ENCODE peak calls at places on chromosomes 7 and 10, in six cellular contexts. One of them, this sample, is unnamed.
A peak's percentile ranks its signal among the peaks of the same experiment; 100 is the strongest.

GRCh38 chr7:116273918-116274301 is 63.6 kb downstream of the TES start:
- DNase-seq in GM23338: no peak
- DNase-seq in hepatocyte: no peak
- DNase-seq in IMR-90: no peak
- DNase-seq in PC-3: no peak
- DNase-seq in fibroblast of lung: no peak
- DNase-seq in this sample: no peak

GRCh38 chr10:100508691-100509150 is 10.9 kb downstream of the SEC31B start:
- DNase-seq in GM23338: peak; percentile 91
- DNase-seq in hepatocyte: peak; percentile 70
- DNase-seq in IMR-90: peak; percentile 66
- DNase-seq in fibroblast of lung: peak; percentile 52
- DNase-seq in PC-3: peak; percentile 67
- DNase-seq in this sample: peak; percentile 70

GRCh38 chr7:106870528-106870927 is 5.4 kb downstream of the PIK3CG start:
- DNase-seq in IMR-90: no peak
- DNase-seq in PC-3: no peak
- DNase-seq in GM23338: no peak
- DNase-seq in fibroblast of lung: no peak
- DNase-seq in hepatocyte: no peak
- DNase-seq in this sample: no peak

GRCh38 chr7:149884541-149884940 is 10.8 kb downstream of the ATP6V0E2 start:
- DNase-seq in fibroblast of lung: no peak
- DNase-seq in PC-3: no peak
- DNase-seq in GM23338: no peak
- DNase-seq in IMR-90: no peak
- DNase-seq in hepatocyte: no peak
- DNase-seq in this sample: no peak

GRCh38 chr7:108236681-108237415 is 106.7 kb upstream of the LAMB4 start:
- DNase-seq in fibroblast of lung: peak; percentile 32
- DNase-seq in GM23338: peak; percentile 59
- DNase-seq in PC-3: no peak
- DNase-seq in hepatocyte: peak; percentile 18
- DNase-seq in IMR-90: no peak
- DNase-seq in this sample: no peak

GRCh38 chr10:59805043-59805442 is 51.8 kb upstream of the MRLN start:
- DNase-seq in hepatocyte: peak; percentile 43
- DNase-seq in IMR-90: peak; percentile 5
- DNase-seq in PC-3: peak; percentile 71
- DNase-seq in GM23338: peak; percentile 74
- DNase-seq in fibroblast of lung: no peak
- DNase-seq in this sample: peak; percentile 23

GRCh38 chr7:133053321-133053891 is 28.5 kb downstream of the CHCHD3 start:
- DNase-seq in fibroblast of lung: peak; percentile 99
- DNase-seq in PC-3: peak; percentile 60
- DNase-seq in hepatocyte: no peak
- DNase-seq in IMR-90: peak; percentile 97
- DNase-seq in GM23338: no peak
- DNase-seq in this sample: no peak

GRCh38 chr10:30639946-30640786 is 10.6 kb upstream of the LYZL2 start:
- DNase-seq in GM23338: peak; percentile 76
- DNase-seq in fibroblast of lung: peak; percentile 58
- DNase-seq in PC-3: peak; percentile 63
- DNase-seq in hepatocyte: peak; percentile 69
- DNase-seq in IMR-90: peak; percentile 77
- DNase-seq in this sample: peak; percentile 48

GRCh38 chr7:152899482-152900166 is 140.1 kb downstream of the ACTR3B start:
- DNase-seq in IMR-90: no peak
- DNase-seq in GM23338: no peak
- DNase-seq in PC-3: peak; percentile 64
- DNase-seq in hepatocyte: no peak
- DNase-seq in fibroblast of lung: peak; percentile 2
- DNase-seq in this sample: no peak

DNA sequence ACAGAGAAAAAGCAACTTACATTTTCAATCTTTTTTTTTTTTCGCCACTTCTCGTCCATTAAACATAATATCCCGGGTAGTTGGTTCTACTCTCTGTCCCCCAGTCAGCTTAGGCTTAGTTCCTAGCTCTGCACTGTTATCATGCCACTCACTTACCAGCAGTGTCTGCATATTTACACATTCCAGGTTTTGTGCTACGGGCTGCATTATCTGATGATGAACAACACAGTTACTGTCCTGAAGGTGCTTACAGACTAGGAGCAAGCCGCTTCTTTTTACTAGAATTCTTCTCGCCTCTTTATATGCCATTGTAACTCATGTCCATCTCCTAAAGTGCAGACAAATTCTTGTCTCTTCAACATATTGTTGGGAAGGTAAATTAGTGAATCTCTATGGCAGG is 121.8 kb upstream of the NPVF start:
- DNase-seq in GM23338: no peak
- DNase-seq in IMR-90: no peak
- DNase-seq in PC-3: no peak
- DNase-seq in hepatocyte: no peak
- DNase-seq in fibroblast of lung: no peak
- DNase-seq in this sample: no peak
- H4K20me1 ChIP-seq in GM23338: no peaks in the 10 kb centered on the region
- H4K20me1 ChIP-seq in IMR-90: no peaks in the 10 kb centered on the region
- H4K20me1 ChIP-seq in PC-3: no peaks in the 10 kb centered on the region
- H4K20me1 ChIP-seq in hepatocyte: no peaks in the 10 kb centered on the region
- H4K20me1 ChIP-seq in fibroblast of lung: no peaks in the 10 kb centered on the region
- H4K20me1 ChIP-seq in this sample: no peaks in the 10 kb centered on the region

DNA sequence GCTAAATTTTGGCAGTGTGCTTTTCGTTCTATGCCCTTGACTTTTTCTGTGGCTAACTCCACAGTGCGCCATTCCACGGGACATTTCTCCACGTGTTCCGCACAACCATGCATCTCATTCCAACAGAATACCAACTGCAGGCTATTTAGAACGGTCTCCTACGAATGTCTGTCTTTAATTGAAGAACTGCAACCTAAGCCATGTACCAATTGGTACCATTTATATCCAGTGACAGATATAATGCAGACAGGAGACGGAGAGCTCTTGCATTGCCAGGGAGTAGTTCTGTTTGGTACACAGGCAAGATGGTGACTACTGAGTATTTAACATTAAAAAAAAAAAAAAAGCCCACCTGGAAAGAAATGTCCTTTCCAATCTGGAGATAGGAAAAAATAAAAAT is 9.1 kb downstream of the SFMBT2 start:
- DNase-seq in PC-3: no peak
- DNase-seq in GM23338: no peak
- DNase-seq in IMR-90: no peak
- DNase-seq in fibroblast of lung: no peak
- DNase-seq in hepatocyte: no peak
- DNase-seq in this sample: no peak
- H4K20me1 ChIP-seq in PC-3: no peaks in the 10 kb centered on the region
- H4K20me1 ChIP-seq in GM23338: peaks cover 10% of the 10 kb centered on the region
- H4K20me1 ChIP-seq in IMR-90: no peaks in the 10 kb centered on the region
- H4K20me1 ChIP-seq in fibroblast of lung: no peaks in the 10 kb centered on the region
- H4K20me1 ChIP-seq in hepatocyte: no peaks in the 10 kb centered on the region
- H4K20me1 ChIP-seq in this sample: no peaks in the 10 kb centered on the region

GRCh38 chr7:157380416-157380815 is 43.6 kb downstream of the DNAJB6 start:
- DNase-seq in IMR-90: no peak
- DNase-seq in fibroblast of lung: no peak
- DNase-seq in PC-3: no peak
- DNase-seq in hepatocyte: no peak
- DNase-seq in GM23338: no peak
- DNase-seq in this sample: no peak
- H4K20me1 ChIP-seq in IMR-90: peaks cover 85% of the 10 kb centered on the region
- H4K20me1 ChIP-seq in fibroblast of lung: no peaks in the 10 kb centered on the region
- H4K20me1 ChIP-seq in PC-3: peaks cover 57% of the 10 kb centered on the region
- H4K20me1 ChIP-seq in hepatocyte: peaks cover 57% of the 10 kb centered on the region
- H4K20me1 ChIP-seq in GM23338: peaks cover 76% of the 10 kb centered on the region
- H4K20me1 ChIP-seq in this sample: peaks cover 79% of the 10 kb centered on the region

GRCh38 chr10:78029294-78030226 is at the start of gene POLR3A:
- DNase-seq in IMR-90: peak; percentile 99
- DNase-seq in fibroblast of lung: peak; percentile 99
- DNase-seq in GM23338: peak; percentile 98
- DNase-seq in hepatocyte: peak; percentile 96
- DNase-seq in PC-3: peak; percentile 100
- DNase-seq in this sample: peak; percentile 87
- H4K20me1 ChIP-seq in IMR-90: peaks cover under 1% of the 10 kb centered on the region
- H4K20me1 ChIP-seq in fibroblast of lung: no peaks in the 10 kb centered on the region
- H4K20me1 ChIP-seq in GM23338: peaks cover 24% of the 10 kb centered on the region
- H4K20me1 ChIP-seq in hepatocyte: no peaks in the 10 kb centered on the region
- H4K20me1 ChIP-seq in PC-3: peaks cover 17% of the 10 kb centered on the region
- H4K20me1 ChIP-seq in this sample: peaks cover 2% of the 10 kb centered on the region

GRCh38 chr7:1247527-1248041 is 14.9 kb downstream of the UNCX start:
- DNase-seq in PC-3: no peak
- DNase-seq in fibroblast of lung: no peak
- DNase-seq in IMR-90: no peak
- DNase-seq in GM23338: no peak
- DNase-seq in hepatocyte: no peak
- DNase-seq in this sample: peak; percentile 76

GRCh38 chr7:1248077-1248458 is 15.4 kb downstream of the UNCX start:
- DNase-seq in PC-3: no peak
- DNase-seq in fibroblast of lung: no peak
- DNase-seq in IMR-90: no peak
- DNase-seq in GM23338: no peak
- DNase-seq in hepatocyte: no peak
- DNase-seq in this sample: no peak

GRCh38 chr7:1246871-1247526 is 14.3 kb downstream of the UNCX start:
- DNase-seq in hepatocyte: no peak
- DNase-seq in fibroblast of lung: no peak
- DNase-seq in IMR-90: no peak
- DNase-seq in PC-3: no peak
- DNase-seq in GM23338: no peak
- DNase-seq in this sample: no peak

GRCh38 chr7:1249731-1250130 is 17.1 kb downstream of the UNCX start:
- DNase-seq in fibroblast of lung: no peak
- DNase-seq in hepatocyte: no peak
- DNase-seq in GM23338: peak; percentile 32
- DNase-seq in PC-3: no peak
- DNase-seq in IMR-90: no peak
- DNase-seq in this sample: no peak

GRCh38 chr7:1248459-1249131 is 15.9 kb downstream of the UNCX start:
- DNase-seq in PC-3: no peak
- DNase-seq in hepatocyte: no peak
- DNase-seq in GM23338: peak; percentile 73
- DNase-seq in IMR-90: no peak
- DNase-seq in fibroblast of lung: no peak
- DNase-seq in this sample: no peak
- H4K20me1 ChIP-seq in PC-3: no peaks in the 10 kb centered on the region
- H4K20me1 ChIP-seq in hepatocyte: no peaks in the 10 kb centered on the region
- H4K20me1 ChIP-seq in GM23338: peaks cover 12% of the 10 kb centered on the region
- H4K20me1 ChIP-seq in IMR-90: peaks cover 5% of the 10 kb centered on the region
- H4K20me1 ChIP-seq in fibroblast of lung: no peaks in the 10 kb centered on the region
- H4K20me1 ChIP-seq in this sample: peaks cover 58% of the 10 kb centered on the region

GRCh38 chr7:112864380-112864779 is 74.2 kb upstream of the TMEM168 start:
- DNase-seq in PC-3: no peak
- DNase-seq in fibroblast of lung: no peak
- DNase-seq in IMR-90: no peak
- DNase-seq in hepatocyte: no peak
- DNase-seq in GM23338: no peak
- DNase-seq in this sample: no peak

GRCh38 chr7:112868609-112869008 is 78.4 kb upstream of the TMEM168 start:
- DNase-seq in hepatocyte: no peak
- DNase-seq in fibroblast of lung: no peak
- DNase-seq in PC-3: no peak
- DNase-seq in GM23338: no peak
- DNase-seq in IMR-90: no peak
- DNase-seq in this sample: no peak

GRCh38 chr7:112866424-112866823 is 76.2 kb upstream of the TMEM168 start:
- DNase-seq in GM23338: no peak
- DNase-seq in fibroblast of lung: no peak
- DNase-seq in hepatocyte: no peak
- DNase-seq in IMR-90: no peak
- DNase-seq in PC-3: no peak
- DNase-seq in this sample: no peak

GRCh38 chr7:112873831-112874553 is 83.8 kb upstream of the TMEM168 start:
- DNase-seq in GM23338: no peak
- DNase-seq in fibroblast of lung: peak; percentile 80
- DNase-seq in PC-3: no peak
- DNase-seq in IMR-90: no peak
- DNase-seq in hepatocyte: no peak
- DNase-seq in this sample: no peak

GRCh38 chr7:112869111-112869774 is 79.0 kb upstream of the TMEM168 start:
- DNase-seq in hepatocyte: peak; percentile 14
- DNase-seq in GM23338: peak; percentile 83
- DNase-seq in fibroblast of lung: peak; percentile 9
- DNase-seq in IMR-90: peak; percentile 28
- DNase-seq in PC-3: peak; percentile 74
- DNase-seq in this sample: peak; percentile 55
- H4K20me1 ChIP-seq in hepatocyte: no peaks in the 10 kb centered on the region
- H4K20me1 ChIP-seq in GM23338: no peaks in the 10 kb centered on the region
- H4K20me1 ChIP-seq in fibroblast of lung: no peaks in the 10 kb centered on the region
- H4K20me1 ChIP-seq in IMR-90: peaks cover 15% of the 10 kb centered on the region
- H4K20me1 ChIP-seq in PC-3: peaks cover 8% of the 10 kb centered on the region
- H4K20me1 ChIP-seq in this sample: peaks cover 21% of the 10 kb centered on the region

GRCh38 chr10:79170226-79170752 is 101.5 kb downstream of the ZMIZ1 start:
- DNase-seq in PC-3: no peak
- DNase-seq in fibroblast of lung: no peak
- DNase-seq in GM23338: no peak
- DNase-seq in IMR-90: no peak
- DNase-seq in hepatocyte: no peak
- DNase-seq in this sample: no peak
- H4K20me1 ChIP-seq in PC-3: no peaks in the 10 kb centered on the region
- H4K20me1 ChIP-seq in fibroblast of lung: no peaks in the 10 kb centered on the region
- H4K20me1 ChIP-seq in GM23338: peaks cover 3% of the 10 kb centered on the region
- H4K20me1 ChIP-seq in IMR-90: peaks cover 18% of the 10 kb centered on the region
- H4K20me1 ChIP-seq in hepatocyte: peaks cover 34% of the 10 kb centered on the region
- H4K20me1 ChIP-seq in this sample: no peaks in the 10 kb centered on the region

GRCh38 chr10:86755740-86756510 is 494 bp upstream of the BMPR1A start:
- DNase-seq in GM23338: peak; percentile 96
- DNase-seq in IMR-90: peak; percentile 82
- DNase-seq in PC-3: peak; percentile 57
- DNase-seq in fibroblast of lung: peak; percentile 86
- DNase-seq in hepatocyte: peak; percentile 98
- DNase-seq in this sample: peak; percentile 99

GRCh38 chr10:86758231-86759072 is 2.0 kb downstream of the BMPR1A start:
- DNase-seq in GM23338: peak; percentile 56
- DNase-seq in hepatocyte: no peak
- DNase-seq in IMR-90: peak; percentile 25
- DNase-seq in fibroblast of lung: peak; percentile 48
- DNase-seq in PC-3: peak; percentile 7
- DNase-seq in this sample: no peak

GRCh38 chr10:86756511-86757109 is at the start of gene BMPR1A:
- DNase-seq in PC-3: peak; percentile 86
- DNase-seq in hepatocyte: peak; percentile 67
- DNase-seq in fibroblast of lung: no peak
- DNase-seq in IMR-90: peak; percentile 86
- DNase-seq in GM23338: peak; percentile 63
- DNase-seq in this sample: peak; percentile 82

GRCh38 chr10:86757110-86757790 is 831 bp downstream of the BMPR1A start:
- DNase-seq in GM23338: peak; percentile 50
- DNase-seq in hepatocyte: peak; percentile 67
- DNase-seq in PC-3: peak; percentile 65
- DNase-seq in fibroblast of lung: peak; percentile 66
- DNase-seq in IMR-90: peak; percentile 65
- DNase-seq in this sample: no peak

DNA sequence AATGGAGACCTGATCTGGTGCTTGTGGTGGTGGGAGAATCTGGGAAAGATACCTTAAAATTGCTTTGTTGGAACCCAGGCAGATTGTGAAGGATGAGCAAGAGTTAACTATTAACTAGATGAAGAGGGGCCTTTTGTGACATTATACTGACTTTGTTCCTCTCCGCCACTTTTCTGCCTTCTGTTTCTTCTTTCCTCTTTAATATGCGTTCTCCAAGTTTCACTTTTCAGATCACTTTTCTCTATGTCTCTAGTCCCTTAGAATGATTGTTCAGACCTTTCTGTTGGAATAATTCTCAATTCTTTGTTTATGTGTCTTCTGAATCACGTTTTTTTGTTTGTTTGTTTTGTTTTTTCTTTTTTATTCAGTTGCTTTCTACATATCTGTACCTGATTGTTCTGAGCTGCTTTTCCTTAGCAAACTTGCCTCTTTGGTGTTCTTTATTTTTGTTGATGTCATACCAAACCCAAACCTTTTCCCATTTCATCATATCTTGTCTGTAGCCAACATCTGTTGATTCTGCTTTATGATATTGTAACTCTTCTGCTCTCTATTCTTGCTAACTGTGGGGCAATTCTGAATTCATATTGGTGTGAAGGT is 2.8 kb downstream of the BMPR1A start:
- DNase-seq in PC-3: no peak
- DNase-seq in hepatocyte: no peak
- DNase-seq in fibroblast of lung: no peak
- DNase-seq in GM23338: no peak
- DNase-seq in IMR-90: peak; percentile 16
- DNase-seq in this sample: no peak
- H4K20me1 ChIP-seq in PC-3: no peaks in the 10 kb centered on the region
- H4K20me1 ChIP-seq in hepatocyte: peaks cover 49% of the 10 kb centered on the region
- H4K20me1 ChIP-seq in fibroblast of lung: no peaks in the 10 kb centered on the region
- H4K20me1 ChIP-seq in GM23338: peaks cover 36% of the 10 kb centered on the region
- H4K20me1 ChIP-seq in IMR-90: peaks cover 41% of the 10 kb centered on the region
- H4K20me1 ChIP-seq in this sample: peaks cover 60% of the 10 kb centered on the region

This sample was measured in SK-N-SH.